ENCODE peak calls at places on chromosome 7, in ten cellular contexts. I is GM23248; G is heart left ventricle; M is transverse colon; E is CD8-positive, alpha-beta T cell; N is A549; P is testis; T is small intestine; S is psoas muscle; K is right lobe of liver. V is an unnamed sample.
A peak's percentile ranks its signal among the peaks of the same experiment; 100 is the strongest.

GRCh38 chr7:130930260-130930659 is 196.3 kb upstream of the KLF14 start:
- DNase-seq in I (no peak), G (no peak), M (peak; percentile 60), E (no peak), N (no peak), P (no peak), T (peak; percentile 46), S (peak; percentile 74), K (no peak), V (no peak)

GRCh38 chr7:135414850-135415439 is 95.0 kb downstream of the CNOT4 start:
- DNase-seq in I (peak; percentile 55), G (no peak), M (no peak), E (no peak), N (peak; percentile 16), P (peak; percentile 72), T (peak; percentile 40), S (no peak), K (peak; percentile 47), V (no peak)

GRCh38 chr7:465710-466400 is 53.8 kb downstream of the PDGFA start:
- DNase-seq in I (peak; percentile 32), G (no peak), M (no peak), E (no peak), N (no peak), P (peak; percentile 3), T (no peak), S (peak; percentile 11), K (peak; percentile 13), V (no peak)

GRCh38 chr7:1242129-1242572 is 9.5 kb downstream of the UNCX start:
- DNase-seq in I (no peak), G (no peak), M (no peak), E (no peak), N (no peak), P (no peak), T (no peak), S (peak; percentile 23), K (no peak), V (no peak)

GRCh38 chr7:75727881-75728592 is 10.7 kb downstream of the HIP1 start:
- DNase-seq in I (peak; percentile 31), G (peak; percentile 39), M (peak; percentile 91), E (peak; percentile 45), N (peak; percentile 52), P (no peak), T (peak; percentile 87), S (peak; percentile 50), K (no peak), V (peak; percentile 91)

GRCh38 chr7:138935438-138936079 is 45.6 kb downstream of the KIAA1549 start:
- DNase-seq in I (peak; percentile 97), G (no peak), M (no peak), E (no peak), N (peak; percentile 88), P (no peak), T (peak; percentile 46), S (no peak), K (no peak), V (no peak)

GRCh38 chr7:51062222-51062987 is 254.2 kb downstream of the COBL start:
- DNase-seq in I (peak; percentile 18), G (no peak), M (no peak), E (no peak), N (no peak), P (no peak), T (no peak), S (no peak), K (no peak), V (peak; percentile 81)

GRCh38 chr7:16644987-16645592 is 464 bp downstream of the ANKMY2 start:
- DNase-seq in I (peak; percentile 66), G (peak; percentile 43), M (peak; percentile 45), E (peak; percentile 15), N (peak; percentile 49), P (peak; percentile 44), T (peak; percentile 51), S (no peak), K (peak; percentile 63), V (peak; percentile 49)

GRCh38 chr7:73988197-73988596 is 39.8 kb upstream of the ELN start:
- DNase-seq in I (peak; percentile 33), G (no peak), M (no peak), E (no peak), N (no peak), P (peak; percentile 84), T (no peak), S (no peak), K (no peak), V (no peak)

GRCh38 chr7:140231779-140232491 is 55.2 kb upstream of the KDM7A start:
- DNase-seq in I (no peak), G (no peak), M (peak; percentile 69), E (peak; percentile 35), N (no peak), P (no peak), T (peak; percentile 97), S (no peak), K (no peak), V (no peak)

DNA sequence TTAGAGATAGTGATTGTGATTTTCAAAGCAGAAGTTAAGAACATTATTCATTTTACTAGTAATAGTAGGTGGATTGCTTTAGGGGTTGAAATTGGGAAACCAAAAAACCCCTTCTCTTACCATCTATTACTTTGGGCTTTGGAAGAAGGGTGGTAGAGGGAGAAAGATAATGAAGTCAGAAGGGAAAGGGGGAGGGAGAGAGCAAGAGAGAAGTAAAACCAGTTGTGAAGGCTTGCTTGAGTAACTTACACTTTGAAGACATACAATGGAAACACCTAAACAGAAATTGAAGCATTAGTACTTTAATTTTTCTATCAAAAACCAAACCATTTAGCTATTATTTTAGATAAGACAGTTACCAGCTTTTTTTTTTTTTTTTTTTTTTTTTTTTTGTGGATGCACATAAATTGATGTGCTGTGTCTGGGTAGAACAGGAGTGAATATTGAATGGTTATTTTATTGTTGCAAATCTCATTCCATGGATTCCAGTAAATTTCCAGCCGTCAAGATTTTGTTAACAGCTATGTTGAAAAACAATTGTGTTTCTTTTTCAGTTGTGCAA is 5.5 kb downstream of the PRKAR2B start:
- DNase-seq in I (no peak), G (no peak), M (no peak), E (no peak), N (no peak), P (no peak), T (no peak), S (no peak), K (no peak), V (no peak)
- H3K4me1 ChIP-seq in I (peaks cover 6% of the 10 kb centered on the region), G (peaks cover 13% of the 10 kb centered on the region), M (peaks cover 16% of the 10 kb centered on the region), E (peaks cover 7% of the 10 kb centered on the region), N (peaks cover 14% of the 10 kb centered on the region), P (peaks cover 26% of the 10 kb centered on the region), T (no peaks in the 10 kb centered on the region), S (peaks cover 12% of the 10 kb centered on the region), K (peaks cover 5% of the 10 kb centered on the region), V (peaks cover 13% of the 10 kb centered on the region)

GRCh38 chr7:153388611-153389010 is 629.1 kb downstream of the ACTR3B start:
- DNase-seq in I (no peak), G (no peak), M (no peak), E (no peak), N (no peak), P (no peak), T (no peak), S (no peak), K (no peak), V (no peak)

GRCh38 chr7:153386581-153386980 is 627.0 kb downstream of the ACTR3B start:
- DNase-seq in I (no peak), G (no peak), M (no peak), E (no peak), N (no peak), P (no peak), T (no peak), S (no peak), K (no peak), V (no peak)

GRCh38 chr7:153390955-153391354 is 631.4 kb downstream of the ACTR3B start:
- DNase-seq in I (no peak), G (no peak), M (no peak), E (no peak), N (no peak), P (no peak), T (no peak), S (no peak), K (no peak), V (no peak)

GRCh38 chr7:153392726-153393125 is 633.2 kb downstream of the ACTR3B start:
- DNase-seq in I (no peak), G (no peak), M (no peak), E (no peak), N (no peak), P (no peak), T (no peak), S (no peak), K (no peak), V (no peak)

GRCh38 chr7:153389261-153389660 is 629.7 kb downstream of the ACTR3B start:
- DNase-seq in I (no peak), G (no peak), M (no peak), E (no peak), N (no peak), P (no peak), T (no peak), S (no peak), K (no peak), V (no peak)
- H3K9me3 ChIP-seq in I (no peaks in the 10 kb centered on the region), G (peaks cover 14% of the 10 kb centered on the region), M (no peaks in the 10 kb centered on the region), E (no peaks in the 10 kb centered on the region), N (no peaks in the 10 kb centered on the region), P (no peaks in the 10 kb centered on the region), T (peaks cover 3% of the 10 kb centered on the region), S (no peaks in the 10 kb centered on the region), K (no peaks in the 10 kb centered on the region), V (no peaks in the 10 kb centered on the region)

DNA sequence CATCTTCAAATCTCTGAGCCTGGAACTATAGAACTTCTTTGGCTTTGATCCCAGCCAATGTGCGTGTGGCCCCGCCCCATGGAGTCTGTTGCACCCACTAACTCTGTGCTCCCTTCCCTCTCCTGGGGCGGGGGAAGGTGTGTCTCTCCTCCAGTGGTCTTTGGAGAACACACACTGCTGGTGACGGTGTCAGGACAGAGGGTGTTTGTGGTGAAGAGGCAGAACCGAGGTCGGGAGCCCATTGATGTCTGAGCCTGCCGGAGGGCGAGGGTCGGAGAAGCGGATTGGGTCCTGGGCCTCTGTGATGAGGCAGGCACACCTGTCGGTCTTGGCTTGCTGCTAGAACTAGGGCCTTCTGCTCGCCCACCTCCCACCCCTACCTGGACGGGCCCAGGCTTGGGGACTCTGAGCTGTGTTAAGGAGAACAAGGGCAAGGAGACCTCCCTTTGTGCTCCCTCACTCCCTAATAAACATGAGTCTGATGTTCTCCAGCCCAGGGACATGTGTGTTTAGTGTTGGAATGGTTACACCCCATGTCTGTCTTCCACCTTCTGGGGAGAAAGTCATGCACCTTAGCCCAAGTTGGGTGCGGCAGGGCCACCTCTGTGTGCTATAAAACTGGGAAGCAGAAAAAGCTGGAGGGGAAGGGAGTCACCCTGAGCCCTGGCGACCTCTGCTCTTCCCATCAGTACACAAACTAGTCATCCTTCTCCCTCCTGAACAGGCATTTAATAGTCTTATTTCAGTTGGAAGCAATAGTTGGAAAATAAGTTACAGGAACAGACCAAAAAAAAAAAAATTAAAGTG is 4.6 kb downstream of the TRAPPC14 start:
- DNase-seq in I (peak; percentile 34), G (no peak), M (peak; percentile 78), E (no peak), N (no peak), P (no peak), T (peak; percentile 82), S (no peak), K (no peak), V (no peak)
- H3K4me1 ChIP-seq in I (peaks cover 9% of the 10 kb centered on the region), G (peaks cover 74% of the 10 kb centered on the region), M (peaks cover 62% of the 10 kb centered on the region), E (peaks cover 44% of the 10 kb centered on the region), N (peaks cover 43% of the 10 kb centered on the region), P (peaks cover 14% of the 10 kb centered on the region), T (peaks cover 5% of the 10 kb centered on the region), S (peaks cover 23% of the 10 kb centered on the region), K (no peaks in the 10 kb centered on the region), V (peaks cover 65% of the 10 kb centered on the region)

DNA sequence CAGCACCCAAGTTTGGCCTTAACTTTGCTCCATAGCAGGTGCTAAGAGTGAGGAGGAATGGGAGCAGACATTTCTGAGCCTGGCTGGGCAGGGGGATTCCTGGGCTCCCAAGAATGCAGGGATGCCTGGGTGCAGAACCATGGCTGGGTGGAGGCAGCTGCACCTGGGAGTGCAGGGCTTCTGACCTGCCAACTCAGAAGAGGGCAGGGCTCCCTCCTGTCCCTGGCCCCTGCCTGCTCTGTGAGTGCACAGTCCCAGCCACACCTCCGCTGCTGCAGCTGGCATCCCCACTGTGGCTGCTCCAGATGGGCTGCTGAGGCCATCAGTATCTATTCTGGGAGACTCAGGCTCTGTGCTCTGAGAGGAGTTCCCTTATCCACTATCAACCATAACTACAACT is 747.4 kb upstream of the VSTM2A start:
- DNase-seq in I (no peak), G (no peak), M (no peak), E (no peak), N (no peak), P (no peak), T (no peak), S (no peak), K (no peak), V (no peak)
- H3K9me3 ChIP-seq in I (no peaks in the 10 kb centered on the region), G (no peaks in the 10 kb centered on the region), M (no peaks in the 10 kb centered on the region), E (no peaks in the 10 kb centered on the region), N (no peaks in the 10 kb centered on the region), P (no peaks in the 10 kb centered on the region), T (peaks cover 1% of the 10 kb centered on the region), S (no peaks in the 10 kb centered on the region), K (no peaks in the 10 kb centered on the region), V (no peaks in the 10 kb centered on the region)